ENCODE peak calls at places on chromosomes 11 and 22, in eight cellular contexts. S is thoracic aorta, L is mucosa of descending colon, P is RWPE2, Y is upper lobe of left lung, F is body of pancreas, K is gastrocnemius medialis, I is psoas muscle. Z is an unnamed sample.
A peak's percentile ranks its signal among the peaks of the same experiment; 100 is the strongest.

GRCh38 chr22:36775589-36775965 is 342 bp downstream of the IFT27 start:
- ATAC-seq in S (no peak), L (peak; percentile 4), P (no peak), Y (peak; percentile 1), F (no peak), K (no peak), I (peak; percentile 12), Z (peak; percentile 0)

GRCh38 chr11:2277933-2278523 is 7.6 kb upstream of the ASCL2 start:
- ATAC-seq in S (no peak), L (no peak), P (no peak), Y (no peak), F (no peak), K (no peak), I (no peak), Z (no peak)

GRCh38 chr11:69640995-69641581 is at the start of gene CCND1:
- ATAC-seq in S (no peak), L (peak; percentile 47), P (peak; percentile 60), Y (peak; percentile 55), F (peak; percentile 40), K (no peak), I (no peak), Z (peak; percentile 26)

GRCh38 chr11:86519064-86519911 is 144.6 kb downstream of the CCDC81 start:
- ATAC-seq in S (peak; percentile 37), L (no peak), P (no peak), Y (peak; percentile 42), F (no peak), K (peak; percentile 78), I (peak; percentile 86), Z (peak; percentile 20)

GRCh38 chr11:15727125-15727524 is 612.4 kb downstream of the INSC start:
- ATAC-seq in S (no peak), L (no peak), P (no peak), Y (no peak), F (no peak), K (peak; percentile 19), I (no peak), Z (no peak)

GRCh38 chr22:39349967-39350802 is at the start of gene SYNGR1:
- ATAC-seq in S (peak; percentile 22), L (peak; percentile 20), P (peak; percentile 35), Y (peak; percentile 47), F (peak; percentile 53), K (peak; percentile 51), I (peak; percentile 44), Z (peak; percentile 47)

GRCh38 chr11:117300773-117301172 is 9.6 kb downstream of the BACE1-AS start:
- ATAC-seq in S (no peak), L (no peak), P (no peak), Y (no peak), F (no peak), K (no peak), I (no peak), Z (no peak)

GRCh38 chr22:29201722-29202230 is 3.9 kb upstream of the EMID1 start:
- ATAC-seq in S (no peak), L (no peak), P (no peak), Y (no peak), F (no peak), K (no peak), I (no peak), Z (no peak)

GRCh38 chr22:35116817-35117216 is 50.9 kb downstream of the ISX start:
- ATAC-seq in S (no peak), L (peak; percentile 85), P (no peak), Y (no peak), F (no peak), K (no peak), I (no peak), Z (no peak)

GRCh38 chr11:44876923-44877322 is 73.8 kb downstream of the TP53I11 start:
- ATAC-seq in S (no peak), L (no peak), P (no peak), Y (no peak), F (no peak), K (no peak), I (no peak), Z (no peak)
- H3K4me3 ChIP-seq in S (no peak overlapping the region), L (no peak overlapping the region), P (no peak overlapping the region), Y (no peak overlapping the region), F (no peak overlapping the region), K (no peak overlapping the region), I (no peak overlapping the region), Z (no peak overlapping the region)

GRCh38 chr11:128684582-128685382 is 9.1 kb upstream of the FLI1 start:
- ATAC-seq in S (no peak), L (no peak), P (no peak), Y (no peak), F (no peak), K (no peak), I (no peak), Z (no peak)
- H3K4me3 ChIP-seq in S (peak overlapping the region; percentile 68), L (no peak overlapping the region), P (no peak overlapping the region), Y (no peak overlapping the region), F (no peak overlapping the region), K (no peak overlapping the region), I (peak overlapping the region; percentile 30), Z (no peak overlapping the region)

GRCh38 chr22:41405588-41405987 is 23.8 kb downstream of the TEF start:
- ATAC-seq in S (no peak), L (no peak), P (no peak), Y (no peak), F (no peak), K (no peak), I (no peak), Z (no peak)

GRCh38 chr22:41401781-41402648 is 20.3 kb downstream of the TEF start:
- ATAC-seq in S (no peak), L (peak; percentile 69), P (peak; percentile 68), Y (peak; percentile 22), F (peak; percentile 77), K (peak; percentile 64), I (peak; percentile 56), Z (peak; percentile 41)

GRCh38 chr22:41398921-41399320 is 17.2 kb downstream of the TEF start:
- ATAC-seq in S (no peak), L (no peak), P (no peak), Y (no peak), F (no peak), K (no peak), I (no peak), Z (no peak)

GRCh38 chr22:41407433-41407832 is 25.7 kb downstream of the TEF start:
- ATAC-seq in S (no peak), L (no peak), P (no peak), Y (no peak), F (no peak), K (no peak), I (no peak), Z (no peak)

DNA sequence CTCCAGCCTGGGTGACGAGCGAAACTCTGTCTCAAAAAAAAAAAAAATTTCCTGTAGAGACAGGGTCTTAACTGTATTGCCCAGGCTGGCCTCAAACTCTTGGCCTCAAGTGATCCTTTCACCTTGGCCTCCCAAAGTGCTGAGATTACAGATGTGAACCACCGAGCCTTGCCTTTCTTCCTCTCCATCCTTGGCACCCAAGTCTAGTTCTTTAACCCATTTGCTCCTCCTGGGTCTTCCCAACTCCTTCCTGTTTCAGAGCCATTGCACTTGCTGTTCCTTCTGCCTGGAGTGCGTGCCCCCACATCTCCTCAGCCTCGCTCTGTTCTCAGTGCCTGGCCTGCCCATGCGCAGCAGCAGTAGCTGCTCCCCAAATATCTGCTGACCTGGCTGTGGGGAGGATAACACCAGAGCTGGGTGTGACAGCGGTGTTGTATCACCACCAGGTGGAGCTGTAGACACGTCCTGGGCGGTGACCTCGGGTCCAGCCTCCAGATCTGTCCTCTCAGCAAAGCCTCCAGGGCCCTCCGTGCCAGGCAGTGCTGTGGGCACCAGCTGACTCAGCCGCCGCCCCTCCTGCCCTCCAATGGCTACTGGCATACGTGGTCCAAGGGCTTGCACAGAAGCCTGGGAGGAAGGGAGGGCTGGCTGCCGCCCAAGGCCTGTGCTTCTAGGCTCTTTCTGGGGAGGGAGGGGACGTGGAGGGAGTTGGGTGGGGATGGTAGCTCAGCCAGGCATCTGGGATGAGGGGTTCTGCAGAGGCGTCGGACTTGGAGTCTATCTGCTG is 22.0 kb downstream of the TEF start:
- ATAC-seq in S (peak; percentile 90), L (peak; percentile 95), P (peak; percentile 94), Y (peak; percentile 97), F (peak; percentile 91), K (peak; percentile 74), I (peak; percentile 95), Z (peak; percentile 96)
- H3K4me3 ChIP-seq in S (peak overlapping the region; percentile 2), L (no peak overlapping the region), P (no peak overlapping the region), Y (no peak overlapping the region), F (no peak overlapping the region), K (no peak overlapping the region), I (no peak overlapping the region), Z (no peak overlapping the region)

DNA sequence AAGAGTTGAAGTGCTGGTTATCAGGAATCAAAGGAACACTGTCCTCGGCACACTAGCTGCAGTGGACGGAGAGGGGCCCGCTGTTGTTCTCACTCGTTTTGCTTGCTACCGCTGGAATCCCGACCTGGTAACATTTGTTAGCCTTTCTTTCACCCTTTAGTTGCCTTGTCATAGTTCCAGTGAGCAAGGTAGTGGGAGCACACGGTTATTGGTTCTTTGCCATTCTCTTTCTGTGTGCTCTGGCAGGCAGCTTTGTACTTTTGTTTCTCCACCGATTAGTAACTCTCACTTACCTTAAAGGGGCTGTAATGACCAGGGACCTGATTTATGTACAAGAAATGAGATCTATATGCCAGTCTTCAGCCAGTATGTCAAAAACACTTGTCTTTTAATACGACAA is 1.8 kb downstream of the DEPDC7 start:
- ATAC-seq in S (no peak), L (no peak), P (peak; percentile 21), Y (no peak), F (no peak), K (no peak), I (no peak), Z (no peak)
- H3K4me3 ChIP-seq in S (no peak overlapping the region), L (no peak overlapping the region), P (peak overlapping the region; percentile 56), Y (no peak overlapping the region), F (no peak overlapping the region), K (peak overlapping the region; percentile 65), I (peak overlapping the region; percentile 73), Z (no peak overlapping the region)

DNA sequence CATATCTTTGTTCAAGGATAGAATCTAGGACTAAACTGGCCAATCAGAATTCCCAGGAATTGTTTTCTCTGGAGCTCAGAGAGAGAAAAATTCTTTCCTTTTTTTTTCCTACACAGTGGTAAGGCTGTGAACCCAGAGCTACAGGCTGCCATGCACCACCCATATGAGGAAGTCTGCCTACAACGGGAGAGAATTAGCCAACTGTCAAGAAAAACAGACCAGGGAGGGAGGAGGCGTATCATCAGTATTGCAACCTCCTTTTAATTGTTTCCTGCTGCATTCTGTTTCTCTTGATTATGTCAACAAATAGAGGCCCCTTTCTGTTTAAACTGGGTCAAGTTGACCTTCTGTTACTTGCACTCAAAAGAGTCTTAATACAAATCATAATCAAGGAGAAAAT is 176.5 kb upstream of the UBASH3B start:
- ATAC-seq in S (no peak), L (no peak), P (no peak), Y (no peak), F (no peak), K (no peak), I (no peak), Z (no peak)
- H3K4me3 ChIP-seq in S (no peak overlapping the region), L (no peak overlapping the region), P (no peak overlapping the region), Y (no peak overlapping the region), F (no peak overlapping the region), K (no peak overlapping the region), I (no peak overlapping the region), Z (no peak overlapping the region)

Z was measured in gastroesophageal sphincter.